ENCODE peak calls at places on chromosomes 3 and 15, in eight cellular contexts. X, D, P, W, L, H, Q and Z are unnamed samples.
A peak's percentile ranks its signal among the peaks of the same experiment; 100 is the strongest.

GRCh38 chr3:135528638-135529037 is 436.9 kb upstream of the PPP2R3A start:
- DNase-seq in Q (no peak), P (no peak), H (no peak), X (no peak), L (no peak), D (no peak), W (no peak), Z (no peak)

GRCh38 chr3:66133050-66133757 is 87.6 kb upstream of the SLC25A26 start:
- DNase-seq in P (peak; percentile 88), X (no peak), W (no peak), L (no peak), H (peak; percentile 91), D (no peak), Q (no peak), Z (no peak)

GRCh38 chr3:177606891-177607290 is 409.6 kb upstream of the TBL1XR1 start:
- DNase-seq in P (no peak), Q (no peak), W (peak; percentile 59), H (no peak), L (no peak), X (no peak), D (no peak), Z (no peak)

GRCh38 chr15:67358812-67359211 is 104.2 kb downstream of the IQCH start:
- DNase-seq in Q (no peak), W (no peak), D (no peak), H (no peak), P (no peak), L (no peak), X (no peak), Z (no peak)

GRCh38 chr15:81293728-81294500 is 30.0 kb downstream of the STARD5 start:
- DNase-seq in X (no peak), L (peak; percentile 89), D (no peak), P (no peak), W (no peak), H (no peak), Q (no peak), Z (no peak)

GRCh38 chr15:96412919-96413231 is 82.4 kb downstream of the NR2F2 start:
- DNase-seq in D (no peak), Q (no peak), H (no peak), P (peak; percentile 35), X (no peak), W (no peak), L (no peak), Z (no peak)

GRCh38 chr15:34737379-34737928 is 17.3 kb downstream of the GJD2 start:
- DNase-seq in W (no peak), P (peak; percentile 20), H (peak; percentile 40), Q (no peak), X (no peak), D (peak; percentile 79), L (no peak), Z (no peak)

GRCh38 chr15:80587816-80588456 is 107.2 kb upstream of the ABHD17C start:
- DNase-seq in W (no peak), L (no peak), Q (no peak), D (no peak), P (peak; percentile 81), X (peak; percentile 43), H (peak; percentile 81), Z (peak; percentile 55)